ENCODE peak calls at places on chromosomes 11 and 22, in seven cellular contexts. T is choroid plexus epithelial cell, E is fibroblast of pulmonary artery, G is epithelial cell of proximal tubule, O is suprapubic skin, S is retinal pigment epithelial cell, R is astrocyte of the cerebellum. H is an unnamed sample.
A peak's percentile ranks its signal among the peaks of the same experiment; 100 is the strongest.

GRCh38 chr11:123111465-123111864 is 49.5 kb upstream of the HSPA8 start:
- DNase-seq in T (peak; percentile 70), E (peak; percentile 66), G (no peak), O (no peak), S (peak; percentile 51), R (no peak), H (peak; percentile 66)

GRCh38 chr22:31943976-31944699 is at the start of gene YWHAH:
- DNase-seq in T (peak; percentile 95), E (peak; percentile 95), G (no peak), O (peak; percentile 97), S (peak; percentile 50), R (peak; percentile 75), H (peak; percentile 99)

GRCh38 chr11:1749787-1750351 is 526 bp downstream of the IFITM10 start:
- DNase-seq in T (peak; percentile 77), E (peak; percentile 73), G (peak; percentile 23), O (no peak), S (no peak), R (peak; percentile 31), H (peak; percentile 47)

GRCh38 chr22:37218771-37219411 is 6.6 kb upstream of the SSTR3 start:
- DNase-seq in T (no peak), E (no peak), G (no peak), O (no peak), S (no peak), R (no peak), H (peak; percentile 84)

GRCh38 chr11:44398266-44399045 is 88.5 kb upstream of the ALX4 start:
- DNase-seq in T (no peak), E (no peak), G (peak; percentile 31), O (peak; percentile 72), S (no peak), R (no peak), H (no peak)

GRCh38 chr11:66317322-66317765 is 500 bp upstream of the CD248 start:
- DNase-seq in T (peak; percentile 66), E (peak; percentile 78), G (no peak), O (no peak), S (no peak), R (no peak), H (no peak)

GRCh38 chr22:41619979-41620645 is 731 bp downstream of the DESI1 start:
- DNase-seq in T (no peak), E (no peak), G (no peak), O (no peak), S (no peak), R (no peak), H (no peak)

GRCh38 chr11:95849087-95849825 is 59.0 kb downstream of the CEP57 start:
- DNase-seq in T (peak; percentile 92), E (peak; percentile 88), G (peak; percentile 58), O (no peak), S (peak; percentile 79), R (peak; percentile 83), H (peak; percentile 11)

GRCh38 chr11:102177126-102177525 is 66.9 kb downstream of the YAP1 start:
- DNase-seq in T (no peak), E (no peak), G (no peak), O (no peak), S (no peak), R (no peak), H (no peak)
- TF ChIP-seq CTCF in T (no peak), E (no peak), G (no peak), O (no peak), S (no peak), R (no peak), H (no peak)

DNA sequence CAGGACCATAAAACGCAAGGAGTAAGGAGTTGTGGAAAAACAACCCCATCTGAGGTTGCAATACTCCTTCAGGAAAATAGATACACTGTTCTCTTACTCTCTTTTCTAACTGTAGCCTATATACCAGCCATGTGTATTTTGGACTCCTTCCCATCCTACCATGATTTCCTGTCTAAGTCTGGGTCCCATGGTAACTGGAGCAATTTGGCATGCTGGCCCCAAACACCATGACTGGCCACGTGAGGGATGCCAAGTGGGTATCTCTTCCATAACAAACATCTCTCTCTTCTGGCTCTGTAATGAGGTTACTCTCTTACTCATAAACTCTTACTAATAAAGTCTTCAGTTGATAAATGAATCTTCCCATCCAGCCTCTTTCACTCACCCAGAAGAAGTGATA is 26.5 kb downstream of the ABTB2 start:
- DNase-seq in T (peak; percentile 53), E (peak; percentile 78), G (no peak), O (no peak), S (no peak), R (peak; percentile 59), H (no peak)
- TF ChIP-seq CTCF in T (no peak), E (no peak), G (no peak), O (no peak), S (no peak), R (no peak), H (no peak)

DNA sequence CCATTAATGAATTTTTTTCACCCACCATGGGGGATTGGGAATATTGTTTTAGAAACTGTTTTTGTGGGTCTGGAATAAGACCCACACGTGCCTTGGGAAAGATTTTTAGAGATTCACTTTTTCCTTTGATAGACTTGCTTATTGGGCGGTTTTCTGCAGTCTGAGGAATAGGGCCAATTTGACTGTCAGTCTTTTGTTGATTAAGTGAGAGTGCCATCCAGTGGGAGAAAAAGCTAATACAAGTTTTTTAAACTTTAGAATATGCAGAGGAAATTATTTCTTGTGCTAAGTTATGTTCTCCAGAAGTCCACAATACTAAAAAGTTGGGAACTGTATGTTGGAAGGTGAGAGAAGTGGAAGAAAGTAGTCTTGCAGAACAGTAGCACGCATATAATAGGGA is 56.1 kb downstream of the PRMT3 start:
- DNase-seq in T (peak; percentile 68), E (peak; percentile 50), G (no peak), O (no peak), S (peak; percentile 0), R (no peak), H (no peak)
- TF ChIP-seq CTCF in T (peak; percentile 55), E (peak; percentile 50), G (peak; percentile 52), O (no peak), S (peak; percentile 49), R (peak; percentile 31), H (no peak)

GRCh38 chr22:35685731-35686130 is 31.9 kb upstream of the APOL5 start:
- DNase-seq in T (no peak), E (peak; percentile 23), G (no peak), O (no peak), S (no peak), R (no peak), H (no peak)

GRCh38 chr22:35684732-35685131 is 32.9 kb upstream of the APOL5 start:
- DNase-seq in T (no peak), E (no peak), G (no peak), O (no peak), S (no peak), R (no peak), H (no peak)

GRCh38 chr22:35683560-35683959 is 34.1 kb upstream of the APOL5 start:
- DNase-seq in T (no peak), E (no peak), G (no peak), O (no peak), S (no peak), R (no peak), H (no peak)

GRCh38 chr22:35686298-35686697 is 31.4 kb upstream of the APOL5 start:
- DNase-seq in T (no peak), E (no peak), G (no peak), O (no peak), S (no peak), R (no peak), H (peak; percentile 23)

DNA sequence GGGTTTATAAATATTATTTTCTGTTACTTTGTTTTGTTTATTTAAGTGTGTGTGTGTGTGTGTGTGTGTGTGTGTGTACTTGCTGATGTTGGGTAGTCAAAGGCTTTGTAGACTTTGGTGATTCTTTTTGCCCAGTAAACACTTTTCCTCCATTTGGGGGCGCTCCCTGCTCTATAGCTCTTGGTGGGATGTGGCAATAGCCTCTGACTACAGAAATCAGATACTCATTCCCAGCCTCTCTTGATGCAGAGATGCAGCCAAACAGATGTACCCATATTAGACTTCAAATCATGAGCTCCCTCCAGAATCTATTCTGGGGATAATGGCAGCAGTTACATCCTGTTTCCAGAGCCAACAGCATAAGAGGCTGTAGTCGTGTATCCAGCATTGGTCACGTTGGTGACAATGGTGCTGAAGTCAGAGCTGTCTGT is 33.4 kb upstream of the APOL5 start:
- DNase-seq in T (peak; percentile 85), E (peak; percentile 76), G (no peak), O (no peak), S (no peak), R (no peak), H (no peak)
- TF ChIP-seq CTCF in T (peak; percentile 78), E (peak; percentile 63), G (peak; percentile 30), O (no peak), S (peak; percentile 37), R (peak; percentile 29), H (no peak)

GRCh38 chr11:81007046-81007445 is 1566.2 kb upstream of the TENM4 start:
- DNase-seq in T (peak; percentile 68), E (peak; percentile 54), G (no peak), O (no peak), S (no peak), R (peak; percentile 12), H (peak; percentile 9)
- TF ChIP-seq CTCF in T (peak; percentile 35), E (peak; percentile 14), G (no peak), O (no peak), S (peak; percentile 23), R (no peak), H (no peak)

GRCh38 chr22:20606041-20606783 is 98.8 kb downstream of the MED15 start:
- DNase-seq in T (peak; percentile 78), E (peak; percentile 79), G (peak; percentile 1), O (no peak), S (peak; percentile 10), R (peak; percentile 32), H (peak; percentile 78)
- TF ChIP-seq CTCF in T (peak; percentile 88), E (peak; percentile 88), G (peak; percentile 81), O (no peak), S (peak; percentile 91), R (peak; percentile 76), H (peak; percentile 79)

GRCh38 chr11:97269527-97269926 is 879.7 kb downstream of the JRKL start:
- DNase-seq in T (peak; percentile 26), E (peak; percentile 26), G (no peak), O (no peak), S (no peak), R (no peak), H (no peak)
- TF ChIP-seq CTCF in T (peak; percentile 40), E (peak; percentile 42), G (peak; percentile 43), O (no peak), S (peak; percentile 63), R (peak; percentile 20), H (no peak)

H was measured in GM20000.